ENCODE peak calls at places on chromosomes 7 and 10, in eight cellular contexts. X is adrenal gland, N is Panc1, D is right lobe of liver, Y is tibial artery, F is osteoblast, H is keratinocyte, S is fibroblast of lung. W is an unnamed sample.

GRCh38 chr7:77813180-77813579 is 14.6 kb downstream of the PHTF2 start:
- DNase-seq in X (no peak), N (no peak), D (no peak), Y (no peak), F (no peak), H (no peak), S (no peak), W (no peak)

GRCh38 chr7:47260270-47260669 is 321.6 kb downstream of the TNS3 start:
- DNase-seq in X (no peak), N (no peak), D (no peak), Y (no peak), F (no peak), H (no peak), S (no peak), W (no peak)

GRCh38 chr7:20280475-20281351 is 50.0 kb upstream of the ITGB8 start:
- DNase-seq in X (no peak), N (no peak), D (no peak), Y (no peak), F (no peak), H (no peak), S (peak; percentile 91), W (no peak)

GRCh38 chr10:125037145-125037544 is 95.2 kb downstream of the ZRANB1 start:
- DNase-seq in X (peak; percentile 95), N (no peak), D (no peak), Y (no peak), F (peak; percentile 96), H (peak; percentile 42), S (peak; percentile 79), W (no peak)

GRCh38 chr7:114979388-114979787 is 57.5 kb downstream of the MDFIC start:
- DNase-seq in X (peak; percentile 86), N (no peak), D (peak; percentile 61), Y (peak; percentile 59), F (no peak), H (no peak), S (peak; percentile 41), W (no peak)

GRCh38 chr10:113071446-113071845 is 121.4 kb downstream of the TCF7L2 start:
- DNase-seq in X (peak; percentile 87), N (no peak), D (peak; percentile 84), Y (peak; percentile 57), F (no peak), H (no peak), S (no peak), W (peak; percentile 83)

GRCh38 chr7:26454180-26454579 is 162.5 kb downstream of the SNX10 start:
- DNase-seq in X (no peak), N (no peak), D (no peak), Y (no peak), F (no peak), H (no peak), S (no peak), W (no peak)

GRCh38 chr10:65786279-65786678 is 1139.6 kb upstream of the LRRTM3 start:
- DNase-seq in X (no peak), N (no peak), D (no peak), Y (no peak), F (no peak), H (no peak), S (no peak), W (no peak)

GRCh38 chr10:493391-494148 is 195.9 kb downstream of the DIP2C start:
- DNase-seq in X (no peak), N (no peak), D (no peak), Y (no peak), F (no peak), H (no peak), S (no peak), W (no peak)

GRCh38 chr10:1393481-1393880 is 337.3 kb downstream of the WDR37 start:
- DNase-seq in X (peak; percentile 18), N (no peak), D (no peak), Y (no peak), F (no peak), H (no peak), S (no peak), W (no peak)

GRCh38 chr10:105585753-105586152 is 944.7 kb downstream of the SORCS3 start:
- DNase-seq in X (no peak), N (no peak), D (no peak), Y (no peak), F (no peak), H (no peak), S (peak; percentile 12), W (no peak)

GRCh38 chr7:69204936-69205335 is 393.3 kb upstream of the AUTS2 start:
- DNase-seq in X (no peak), N (no peak), D (no peak), Y (no peak), F (no peak), H (no peak), S (no peak), W (no peak)

GRCh38 chr10:29994833-29995232 is 64.6 kb downstream of the JCAD start:
- DNase-seq in X (peak; percentile 57), N (no peak), D (no peak), Y (no peak), F (no peak), H (no peak), S (peak; percentile 49), W (peak; percentile 25)

DNA sequence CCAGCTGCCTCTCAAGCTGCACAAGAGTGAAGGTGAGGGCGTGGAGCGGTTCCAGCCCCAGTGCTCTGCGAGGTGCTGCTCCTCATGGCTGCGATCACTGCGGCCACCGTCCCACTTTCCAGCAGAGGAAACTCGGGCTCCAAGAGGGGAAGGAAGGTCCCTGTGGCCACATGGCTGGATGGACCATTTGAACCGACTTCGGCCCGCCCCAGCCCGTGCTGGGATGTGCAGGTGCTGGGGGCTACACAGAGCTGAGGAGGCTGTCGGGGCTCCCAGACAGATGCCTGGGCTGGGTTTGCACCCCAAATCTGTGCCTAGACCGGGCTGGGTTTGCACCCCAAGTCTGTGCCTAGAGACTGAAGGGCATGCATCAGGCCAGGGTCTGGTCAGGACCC is 186.6 kb downstream of the DNAJB6 start:
- DNase-seq in X (no peak), N (no peak), D (no peak), Y (no peak), F (no peak), H (no peak), S (no peak), W (no peak)
- H3K9me3 ChIP-seq in X (no peaks in the 10 kb centered on the region), N (no peaks in the 10 kb centered on the region), D (no peaks in the 10 kb centered on the region), Y (no peaks in the 10 kb centered on the region), F (no peaks in the 10 kb centered on the region), H (peaks cover 5% of the 10 kb centered on the region), S (no peaks in the 10 kb centered on the region), W (no peaks in the 10 kb centered on the region)

DNA sequence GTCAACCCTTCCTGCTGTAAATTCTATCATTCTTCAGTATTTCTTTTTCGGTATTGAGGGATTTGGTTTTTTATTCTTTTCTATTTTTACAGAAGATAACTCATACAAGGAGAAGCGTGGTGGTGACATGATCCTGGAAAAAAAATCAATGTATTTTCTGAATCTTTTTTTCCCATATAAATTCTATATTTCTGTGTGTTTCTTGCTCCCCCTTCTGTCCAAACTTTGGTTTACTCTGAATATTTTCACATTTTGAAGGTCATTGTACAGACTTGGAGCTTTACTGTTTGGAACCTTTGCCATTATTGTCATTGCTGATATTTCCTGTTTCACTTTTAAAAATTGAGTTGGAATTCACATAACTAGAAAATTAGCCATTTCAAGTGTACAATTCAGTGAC is 246.3 kb downstream of the REEP3 start:
- DNase-seq in X (no peak), N (no peak), D (no peak), Y (no peak), F (no peak), H (no peak), S (peak; percentile 55), W (no peak)
- TF ChIP-seq CTCF in X (peak; percentile 24), N (peak; percentile 65), D (peak; percentile 49), Y (peak; percentile 42), F (peak; percentile 53), H (peak; percentile 17), S (peak; percentile 49), W (no peak)

DNA sequence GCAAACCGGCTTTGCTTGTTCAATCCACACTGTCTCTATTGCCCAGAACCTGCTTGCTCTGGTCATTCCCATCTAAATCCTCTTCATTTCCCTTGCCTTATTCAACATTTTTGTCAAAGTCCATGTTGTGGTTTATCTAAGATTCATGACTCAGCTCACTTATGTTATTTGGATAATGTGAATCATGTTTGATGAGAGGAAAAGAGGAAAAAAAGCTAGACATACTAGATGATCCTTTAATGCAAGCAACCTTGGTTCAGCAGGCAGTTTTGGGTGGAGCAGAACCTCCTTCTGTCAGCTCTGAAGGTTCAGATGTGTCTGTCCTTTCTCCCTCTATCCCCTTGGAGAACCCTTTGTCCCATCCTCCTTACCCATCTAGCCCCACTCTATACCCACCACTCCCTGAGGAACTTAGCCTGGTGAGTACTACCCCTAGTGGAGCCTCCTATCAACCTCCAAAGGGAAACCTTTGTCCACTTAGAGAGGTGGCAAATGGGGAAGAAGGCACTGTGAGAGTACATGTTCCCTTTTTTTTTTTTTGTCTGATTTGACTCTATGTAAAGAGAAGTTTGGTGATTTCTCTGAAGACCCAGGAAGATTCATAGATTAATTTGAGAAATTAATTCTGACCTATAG is 2.1 kb upstream of the SAMD9L start:
- DNase-seq in X (no peak), N (no peak), D (no peak), Y (no peak), F (no peak), H (no peak), S (peak; percentile 12), W (no peak)
- H3K27ac ChIP-seq in X (no peak overlapping the region), N (no peak overlapping the region), D (no peak overlapping the region), Y (no peak overlapping the region), F (peak overlapping the region; percentile 36), H (no peak overlapping the region), S (no peak overlapping the region), W (no peak overlapping the region)

GRCh38 chr10:130487562-130487961 is 351.4 kb downstream of the GLRX3 start:
- DNase-seq in X (no peak), N (no peak), D (no peak), Y (no peak), F (no peak), H (no peak), S (no peak), W (no peak)

GRCh38 chr10:130484912-130485180 is 348.7 kb downstream of the GLRX3 start:
- DNase-seq in X (no peak), N (no peak), D (no peak), Y (no peak), F (peak; percentile 56), H (no peak), S (no peak), W (no peak)

GRCh38 chr10:130485241-130485957 is 349.2 kb downstream of the GLRX3 start:
- DNase-seq in X (no peak), N (no peak), D (no peak), Y (no peak), F (peak; percentile 60), H (no peak), S (no peak), W (no peak)

GRCh38 chr10:130484131-130484911 is 348.1 kb downstream of the GLRX3 start:
- DNase-seq in X (no peak), N (no peak), D (no peak), Y (no peak), F (peak; percentile 79), H (no peak), S (no peak), W (no peak)

DNA sequence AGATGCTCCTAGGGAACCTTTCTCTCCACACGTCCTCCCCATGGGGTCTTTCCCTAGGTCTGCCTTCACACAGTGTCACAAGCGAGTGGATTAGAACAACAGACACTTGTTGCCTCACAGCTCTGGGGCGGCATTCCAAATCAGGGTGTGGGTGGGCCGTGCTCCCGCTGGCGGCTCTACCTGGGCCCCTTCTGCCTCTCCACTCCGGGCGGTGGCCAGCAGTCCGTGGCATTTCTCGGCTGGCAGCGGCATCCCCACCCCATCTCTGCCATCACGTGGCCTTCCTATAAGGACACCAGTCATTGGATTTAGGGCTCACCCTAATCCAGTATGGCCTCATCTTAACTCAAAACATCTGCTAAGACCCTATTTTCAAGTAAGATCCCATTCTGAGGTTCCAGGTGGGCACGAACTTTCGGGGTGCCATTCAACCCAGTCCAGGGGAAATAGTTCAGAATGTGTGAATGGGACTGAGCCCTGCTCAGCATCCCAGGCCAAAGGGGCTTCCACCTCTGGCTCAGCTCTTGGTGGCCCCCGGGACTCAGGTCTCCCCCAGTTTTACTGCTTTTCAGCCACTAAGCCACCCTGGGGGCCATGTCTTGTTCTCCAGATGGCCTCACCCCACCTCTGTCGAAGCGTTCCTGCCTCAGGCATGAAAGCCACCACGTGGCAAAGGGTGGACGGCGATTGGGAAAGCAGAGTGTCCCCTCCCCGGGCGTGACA is 349.9 kb downstream of the GLRX3 start:
- DNase-seq in X (no peak), N (no peak), D (no peak), Y (no peak), F (peak; percentile 15), H (no peak), S (no peak), W (no peak)
- H3K9me3 ChIP-seq in X (no peaks in the 10 kb centered on the region), N (no peaks in the 10 kb centered on the region), D (no peaks in the 10 kb centered on the region), Y (no peaks in the 10 kb centered on the region), F (no peaks in the 10 kb centered on the region), H (peaks cover 3% of the 10 kb centered on the region), S (no peaks in the 10 kb centered on the region), W (no peaks in the 10 kb centered on the region)